ENCODE peak calls at places on chromosomes 13 and 19, in six cellular contexts. Q, S, I, E, J and Y are unnamed samples.

GRCh38 chr19:41792513-41793413 is 3.6 kb upstream of the CEACAM3 start:
- DNase-seq in E (peak; percentile 33), J (peak; percentile 45), Q (no peak), I (peak; percentile 58), S (peak; percentile 36), Y (no peak)

GRCh38 chr19:39307233-39307821 is 11.1 kb downstream of the IFNL1 start:
- DNase-seq in Q (no peak), E (no peak), I (no peak), S (no peak), J (no peak), Y (no peak)

GRCh38 chr13:91539458-91540156 is 141.2 kb downstream of the GPC5 start:
- DNase-seq in J (no peak), E (no peak), S (no peak), I (no peak), Q (no peak), Y (no peak)

GRCh38 chr19:12065100-12065538 is 588 bp downstream of the ZNF844 start:
- DNase-seq in E (peak; percentile 56), J (peak; percentile 43), S (peak; percentile 38), Q (no peak), I (no peak), Y (no peak)

GRCh38 chr19:38213911-38214625 is 10.0 kb downstream of the DPF1 start:
- DNase-seq in S (peak; percentile 61), I (no peak), J (no peak), Q (no peak), E (no peak), Y (no peak)

GRCh38 chr13:77919351-77920294 is 992 bp upstream of the EDNRB start:
- DNase-seq in Q (no peak), J (peak; percentile 46), I (no peak), E (peak; percentile 43), S (peak; percentile 15), Y (no peak)

GRCh38 chr13:113629814-113630213 is 28.2 kb downstream of the ATP4B start:
- DNase-seq in S (no peak), I (no peak), E (no peak), Q (no peak), J (no peak), Y (no peak)

GRCh38 chr13:33611016-33611805 is 206.7 kb upstream of the RFC3 start:
- DNase-seq in J (peak; percentile 68), Q (peak; percentile 13), I (no peak), S (peak; percentile 64), E (peak; percentile 78), Y (no peak)

GRCh38 chr13:48123827-48124226 is 28.9 kb upstream of the MED4 start:
- DNase-seq in Q (no peak), J (no peak), E (no peak), S (no peak), I (no peak), Y (no peak)

GRCh38 chr19:6032827-6033226 is 54.9 kb upstream of the RANBP3 start:
- DNase-seq in Q (no peak), J (no peak), E (no peak), S (no peak), I (no peak), Y (no peak)

GRCh38 chr13:45278096-45278645 is 62.8 kb downstream of the TPT1 start:
- DNase-seq in J (no peak), Q (no peak), I (no peak), S (no peak), E (no peak), Y (no peak)
- H3K4me3 ChIP-seq in J (no peak overlapping the region), Q (no peak overlapping the region), I (no peak overlapping the region), S (no peak overlapping the region), E (no peak overlapping the region), Y (no peak overlapping the region)

DNA sequence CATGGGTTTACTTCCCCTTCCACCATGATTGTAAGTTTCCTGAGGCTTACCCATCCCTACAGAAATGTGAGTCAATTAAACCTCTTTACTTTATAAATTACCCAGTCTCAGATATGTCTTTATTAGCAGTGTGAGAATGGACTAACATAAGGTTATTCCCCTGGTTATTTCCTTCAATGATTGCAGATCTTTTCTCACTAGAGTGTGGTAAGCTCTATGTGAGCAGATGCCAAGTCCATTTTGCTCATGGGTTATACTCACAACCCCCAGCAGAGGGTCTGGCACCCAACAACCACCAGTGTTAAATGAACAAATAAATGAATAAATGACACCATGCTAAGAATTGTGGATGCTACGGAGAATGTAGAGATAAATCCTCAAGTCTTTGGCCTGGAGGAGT is 472.8 kb downstream of the LIG4 start:
- DNase-seq in Q (no peak), S (no peak), E (no peak), J (no peak), I (no peak), Y (no peak)
- TF ChIP-seq CTCF in Q (no peak), S (peak; percentile 10), E (no peak), J (no peak), I (no peak), Y (no peak)

GRCh38 chr19:7681336-7682174 is 922 bp downstream of the TRAPPC5 start:
- DNase-seq in E (peak; percentile 78), I (peak; percentile 59), S (peak; percentile 70), Q (peak; percentile 69), J (peak; percentile 91), Y (no peak)

GRCh38 chr19:7679771-7680605 is 645 bp upstream of the TRAPPC5 start:
- DNase-seq in I (no peak), Q (no peak), E (no peak), S (no peak), J (no peak), Y (no peak)

GRCh38 chr19:7680606-7681335 is at the start of gene TRAPPC5:
- DNase-seq in S (peak; percentile 76), J (peak; percentile 82), E (peak; percentile 81), I (peak; percentile 58), Q (no peak), Y (no peak)

GRCh38 chr19:7679017-7679720 is 1.5 kb upstream of the TRAPPC5 start:
- DNase-seq in I (no peak), Q (no peak), J (no peak), S (no peak), E (no peak), Y (no peak)

GRCh38 chr19:7682175-7682855 is 1.7 kb downstream of the TRAPPC5 start:
- DNase-seq in J (no peak), I (no peak), S (no peak), E (no peak), Q (no peak), Y (no peak)
- H3K4me3 ChIP-seq in J (peak overlapping the region; percentile 93), I (peak overlapping the region; percentile 95), S (no peak overlapping the region), E (peak overlapping the region; percentile 96), Q (peak overlapping the region; percentile 100), Y (peak overlapping the region; percentile 85)

GRCh38 chr19:48123907-48124675 is 13.5 kb upstream of the PLA2G4C start:
- DNase-seq in E (peak; percentile 29), I (peak; percentile 39), J (no peak), S (peak; percentile 73), Q (no peak), Y (no peak)
- TF ChIP-seq CTCF in E (peak; percentile 2), I (no peak), J (no peak), S (peak; percentile 17), Q (no peak), Y (no peak)